ENCODE peak calls at places on chromosomes 1 and 21, in seven cellular contexts. M, Y, T, J, F, B and A are unnamed samples.

GRCh38 chr21:30166171-30166570 is 434 bp downstream of the CLDN17 start:
- DNase-seq in T (no peak), F (no peak), B (no peak), Y (no peak), M (no peak), J (no peak), A (no peak)

GRCh38 chr1:9809122-9809521 is 14.6 kb downstream of the CLSTN1 start:
- DNase-seq in B (no peak), F (no peak), M (peak; percentile 24), J (no peak), T (no peak), Y (no peak), A (no peak)

GRCh38 chr21:42373181-42373907 is 7.0 kb upstream of the TFF1 start:
- DNase-seq in J (no peak), B (no peak), F (no peak), M (peak; percentile 36), T (no peak), Y (no peak), A (no peak)

GRCh38 chr21:24514081-24514733 is 1093.1 kb downstream of the MRPL39 start:
- DNase-seq in B (no peak), T (no peak), M (no peak), F (no peak), J (peak; percentile 23), Y (no peak), A (no peak)

GRCh38 chr1:223872308-223872878 is 26.6 kb upstream of the TP53BP2 start:
- DNase-seq in Y (no peak), M (no peak), J (no peak), T (peak; percentile 17), F (no peak), B (no peak), A (no peak)

GRCh38 chr21:15192243-15192642 is 127.4 kb upstream of the NRIP1 start:
- DNase-seq in J (no peak), F (no peak), M (no peak), T (no peak), Y (no peak), B (no peak), A (no peak)

GRCh38 chr1:222994506-222995229 is 148.4 kb downstream of the TLR5 start:
- DNase-seq in J (no peak), M (no peak), B (no peak), T (peak; percentile 64), F (no peak), Y (no peak), A (no peak)

GRCh38 chr1:175338447-175339135 is 146.0 kb upstream of the KIAA0040 start:
- DNase-seq in J (no peak), B (peak; percentile 1), Y (no peak), F (no peak), M (peak; percentile 59), T (no peak), A (no peak)

GRCh38 chr1:42833981-42834380 is 12.4 kb upstream of the ZNF691 start:
- DNase-seq in F (no peak), T (no peak), B (no peak), J (no peak), Y (no peak), M (no peak), A (no peak)

GRCh38 chr1:147721711-147722110 is 38.7 kb downstream of the GJA5 start:
- DNase-seq in M (no peak), F (no peak), J (no peak), T (no peak), Y (no peak), B (no peak), A (no peak)

GRCh38 chr21:32403201-32403701 is 9.3 kb upstream of the EVA1C start:
- DNase-seq in J (peak; percentile 65), T (no peak), F (peak; percentile 32), B (peak; percentile 15), Y (peak; percentile 71), M (peak; percentile 86), A (no peak)

GRCh38 chr1:32111789-32112188 is 3.9 kb downstream of the KPNA6 start:
- DNase-seq in M (no peak), F (no peak), Y (no peak), T (no peak), B (no peak), J (no peak), A (no peak)

GRCh38 chr1:63790989-63791388 is 17.2 kb downstream of the ROR1 start:
- DNase-seq in F (no peak), J (no peak), Y (no peak), B (no peak), T (no peak), M (no peak), A (no peak)

GRCh38 chr1:170929412-170929834 is 5.9 kb upstream of the MROH9 start:
- DNase-seq in B (no peak), Y (no peak), M (no peak), J (no peak), F (no peak), T (peak; percentile 35), A (no peak)